ENCODE peak calls at places on chromosomes 11 and 22, in ten cellular contexts. T, U, J, K, S, X, I, M, R and V are unnamed samples.

GRCh38 chr22:26579331-26579886 is 10.5 kb downstream of the TPST2 start:
- DNase-seq in S (no peak), R (no peak), U (no peak), X (peak; percentile 83), M (no peak), J (no peak), K (no peak), I (no peak), T (peak; percentile 87), V (no peak)

GRCh38 chr11:77471520-77472234 is 2.2 kb downstream of the PAK1 start:
- DNase-seq in K (no peak), S (no peak), J (no peak), U (no peak), X (peak; percentile 70), M (no peak), R (no peak), I (no peak), T (peak; percentile 26), V (no peak)

GRCh38 chr11:62879554-62879953 is 1.1 kb upstream of the SLC3A2 start:
- DNase-seq in I (no peak), X (peak; percentile 33), M (peak; percentile 66), S (no peak), J (peak; percentile 32), R (peak; percentile 75), K (peak; percentile 54), T (no peak), U (peak; percentile 31), V (no peak)

GRCh38 chr22:47030881-47031627 is 268.6 kb downstream of the TBC1D22A start:
- DNase-seq in I (no peak), U (no peak), J (no peak), X (no peak), K (peak; percentile 55), R (no peak), M (no peak), S (no peak), T (no peak), V (no peak)

GRCh38 chr11:124890701-124891389 is 6.8 kb downstream of the ROBO4 start:
- DNase-seq in I (no peak), S (no peak), M (no peak), J (no peak), T (no peak), K (no peak), R (no peak), U (no peak), X (no peak), V (no peak)

GRCh38 chr22:43209971-43210370 is 23.0 kb upstream of the TTLL12 start:
- DNase-seq in S (no peak), J (no peak), K (no peak), I (no peak), U (no peak), M (no peak), R (no peak), T (no peak), X (no peak), V (no peak)

GRCh38 chr22:20130739-20131592 is 638 bp upstream of the ZDHHC8 start:
- DNase-seq in S (no peak), U (peak; percentile 90), J (peak; percentile 81), X (peak; percentile 85), I (peak; percentile 91), T (peak; percentile 84), R (peak; percentile 87), K (peak; percentile 53), M (peak; percentile 83), V (peak; percentile 82)

GRCh38 chr11:2796091-2796490 is 89.5 kb downstream of the CDKN1C start:
- DNase-seq in T (no peak), I (no peak), S (no peak), X (no peak), U (peak; percentile 14), K (no peak), R (no peak), M (peak; percentile 12), J (no peak), V (no peak)

GRCh38 chr22:50398698-50399648 is 55.8 kb downstream of the PPP6R2 start:
- DNase-seq in S (no peak), T (peak; percentile 23), I (no peak), R (no peak), X (no peak), J (no peak), M (no peak), U (no peak), K (no peak), V (peak; percentile 14)

GRCh38 chr22:45970709-45971388 is 6.1 kb downstream of the WNT7B start:
- DNase-seq in T (no peak), R (no peak), U (no peak), X (peak; percentile 73), M (no peak), J (no peak), S (no peak), I (no peak), K (peak; percentile 47), V (no peak)

GRCh38 chr22:46749682-46750529 is 11.9 kb upstream of the CERK start:
- DNase-seq in S (no peak), I (no peak), U (no peak), X (no peak), K (no peak), J (no peak), R (no peak), M (no peak), T (no peak), V (no peak)

GRCh38 chr11:134238956-134239355 is 14.2 kb downstream of the THYN1 start:
- DNase-seq in K (no peak), M (no peak), X (no peak), S (no peak), T (no peak), R (no peak), U (no peak), J (no peak), I (no peak), V (no peak)

GRCh38 chr11:9091044-9091936 is at the start of gene SCUBE2:
- DNase-seq in M (no peak), X (no peak), T (no peak), U (no peak), K (no peak), I (no peak), S (no peak), R (no peak), J (no peak), V (no peak)
- H3K4me3 ChIP-seq in M (peak within 1 kb of the TSS; percentile 39), X (no peak within 1 kb of the TSS), T (no peak within 1 kb of the TSS), U (no peak within 1 kb of the TSS), K (peak within 1 kb of the TSS; percentile 21), I (peak within 1 kb of the TSS; percentile 42), S (peak within 1 kb of the TSS; percentile 38), R (peak within 1 kb of the TSS; percentile 42), J (peak within 1 kb of the TSS; percentile 18), V (peak within 1 kb of the TSS; percentile 48)

GRCh38 chr11:111384494-111384893 is 5.4 kb upstream of the POU2AF1 start:
- DNase-seq in J (no peak), T (no peak), M (no peak), R (no peak), U (no peak), I (no peak), K (peak; percentile 34), S (no peak), X (no peak), V (no peak)

GRCh38 chr11:111386611-111387150 is 7.6 kb upstream of the POU2AF1 start:
- DNase-seq in S (no peak), K (no peak), U (no peak), R (no peak), T (no peak), I (no peak), J (no peak), X (no peak), M (no peak), V (no peak)

GRCh38 chr11:111388842-111389241 is 9.8 kb upstream of the POU2AF1 start:
- DNase-seq in X (no peak), J (no peak), R (no peak), M (no peak), I (no peak), U (no peak), T (no peak), S (no peak), K (no peak), V (no peak)

GRCh38 chr11:111388431-111388830 is 9.4 kb upstream of the POU2AF1 start:
- DNase-seq in S (no peak), K (no peak), R (no peak), T (no peak), J (no peak), I (no peak), U (no peak), X (no peak), M (no peak), V (no peak)

DNA sequence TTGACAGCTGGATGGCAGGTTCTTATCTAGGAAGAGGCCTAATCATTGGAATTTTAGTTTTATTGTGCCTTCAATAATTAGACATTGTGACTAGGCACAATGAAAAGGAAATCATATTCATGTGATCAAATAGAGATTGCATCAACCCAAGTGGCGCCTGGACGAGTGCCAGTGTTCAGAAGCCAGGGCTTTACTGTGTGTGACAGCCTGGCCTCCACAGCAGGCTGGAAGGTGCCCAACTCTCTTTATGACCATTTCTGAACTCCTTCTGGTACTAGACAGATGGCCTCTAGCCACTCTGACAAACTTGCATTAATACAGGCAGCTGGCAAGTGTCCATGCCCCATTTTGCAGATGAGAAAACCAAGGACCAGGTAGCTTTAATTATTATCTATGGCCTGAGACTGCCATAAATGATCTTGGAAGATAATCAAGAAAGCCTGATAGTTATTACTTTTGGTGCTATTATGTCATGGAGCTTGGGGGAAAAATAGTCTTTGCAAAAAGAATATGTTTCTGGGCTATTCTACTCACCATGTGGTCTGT is 8.3 kb upstream of the POU2AF1 start:
- DNase-seq in S (no peak), U (peak; percentile 84), X (no peak), T (no peak), M (no peak), K (no peak), J (peak; percentile 82), R (no peak), I (no peak), V (no peak)
- H3K4me3 ChIP-seq in S (no peak overlapping the region), U (no peak overlapping the region), X (no peak overlapping the region), T (no peak overlapping the region), M (no peak overlapping the region), K (no peak overlapping the region), J (no peak overlapping the region), R (no peak overlapping the region), I (no peak overlapping the region), V (no peak overlapping the region)

GRCh38 chr11:101255036-101255435 is 125.4 kb upstream of the PGR start:
- DNase-seq in U (no peak), T (no peak), S (no peak), R (no peak), M (no peak), J (no peak), X (no peak), K (no peak), I (no peak), V (no peak)

DNA sequence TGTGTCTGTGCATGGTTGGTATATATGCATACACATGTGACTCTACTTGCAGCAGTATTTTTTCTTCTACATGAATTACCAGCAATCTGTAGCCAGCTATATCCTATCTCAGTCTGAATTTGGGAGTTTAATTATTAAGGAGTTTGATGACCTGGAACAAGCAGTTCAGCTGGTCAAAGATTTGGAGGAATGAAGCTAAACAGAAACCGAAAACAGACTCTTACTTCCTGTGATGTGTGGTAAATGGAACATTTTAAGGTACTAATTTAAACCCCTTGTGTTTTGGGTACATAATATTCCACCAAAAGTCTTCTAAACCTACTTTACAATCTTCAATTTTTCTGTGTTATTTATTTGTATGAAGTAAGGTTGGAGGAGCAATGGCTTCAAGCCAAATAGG is 124.4 kb upstream of the PGR start:
- DNase-seq in M (no peak), T (no peak), I (no peak), S (no peak), J (no peak), K (no peak), U (no peak), R (no peak), X (no peak), V (peak; percentile 3)
- H3K4me3 ChIP-seq in M (no peak overlapping the region), T (no peak overlapping the region), I (no peak overlapping the region), S (no peak overlapping the region), J (no peak overlapping the region), K (no peak overlapping the region), U (no peak overlapping the region), R (no peak overlapping the region), X (no peak overlapping the region), V (no peak overlapping the region)

GRCh38 chr11:67273260-67273990 is 7.2 kb downstream of the GRK2 start:
- DNase-seq in J (no peak), R (no peak), M (no peak), U (peak; percentile 34), S (no peak), K (no peak), X (peak; percentile 81), T (no peak), I (peak; percentile 42), V (no peak)
- H3K4me3 ChIP-seq in J (no peak overlapping the region), R (no peak overlapping the region), M (no peak overlapping the region), U (no peak overlapping the region), S (no peak overlapping the region), K (no peak overlapping the region), X (peak overlapping the region; percentile 89), T (peak overlapping the region; percentile 91), I (no peak overlapping the region), V (no peak overlapping the region)